ENCODE peak calls at places on chromosomes 1 and 21, in ten cellular contexts. One of them, this sample, is unnamed.

GRCh38 chr1:70893381-70893780 is 154.2 kb downstream of the PTGER3 start:
- DNase-seq in naive thymus-derived CD4-positive, alpha-beta T cell: no peak
- DNase-seq in pancreas: no peak
- DNase-seq in neuronal stem cell: no peak
- DNase-seq in RWPE2: no peak
- DNase-seq in H1: no peak
- DNase-seq in aorta: no peak
- DNase-seq in transverse colon: no peak
- DNase-seq in uterus: no peak
- DNase-seq in suprapubic skin: no peak
- DNase-seq in this sample: no peak

GRCh38 chr1:22777658-22778057 is 67.0 kb downstream of the EPHB2 start:
- DNase-seq in naive thymus-derived CD4-positive, alpha-beta T cell: no peak
- DNase-seq in pancreas: no peak
- DNase-seq in neuronal stem cell: no peak
- DNase-seq in RWPE2: no peak
- DNase-seq in H1: no peak
- DNase-seq in aorta: no peak
- DNase-seq in transverse colon: no peak
- DNase-seq in uterus: no peak
- DNase-seq in suprapubic skin: no peak
- DNase-seq in this sample: no peak

GRCh38 chr1:61403863-61404615 is 320.9 kb downstream of the TM2D1 start:
- DNase-seq in naive thymus-derived CD4-positive, alpha-beta T cell: no peak
- DNase-seq in pancreas: no peak
- DNase-seq in neuronal stem cell: no peak
- DNase-seq in RWPE2: no peak
- DNase-seq in H1: no peak
- DNase-seq in aorta: no peak
- DNase-seq in transverse colon: no peak
- DNase-seq in uterus: no peak
- DNase-seq in suprapubic skin: no peak
- DNase-seq in this sample: no peak

GRCh38 chr1:59669752-59670312 is 144.9 kb upstream of the HOOK1 start:
- DNase-seq in naive thymus-derived CD4-positive, alpha-beta T cell: no peak
- DNase-seq in pancreas: no peak
- DNase-seq in neuronal stem cell: peak; percentile 78
- DNase-seq in RWPE2: no peak
- DNase-seq in H1: peak; percentile 63
- DNase-seq in aorta: peak; percentile 70
- DNase-seq in transverse colon: no peak
- DNase-seq in uterus: peak; percentile 75
- DNase-seq in suprapubic skin: no peak
- DNase-seq in this sample: peak; percentile 95

GRCh38 chr1:43605761-43606160 is 44.2 kb upstream of the KDM4A start:
- DNase-seq in naive thymus-derived CD4-positive, alpha-beta T cell: no peak
- DNase-seq in pancreas: no peak
- DNase-seq in neuronal stem cell: no peak
- DNase-seq in RWPE2: no peak
- DNase-seq in H1: no peak
- DNase-seq in aorta: no peak
- DNase-seq in transverse colon: no peak
- DNase-seq in uterus: no peak
- DNase-seq in suprapubic skin: no peak
- DNase-seq in this sample: no peak

GRCh38 chr21:15592271-15592860 is 137.4 kb upstream of the USP25 start:
- DNase-seq in naive thymus-derived CD4-positive, alpha-beta T cell: no peak
- DNase-seq in pancreas: no peak
- DNase-seq in neuronal stem cell: peak; percentile 36
- DNase-seq in RWPE2: no peak
- DNase-seq in H1: no peak
- DNase-seq in aorta: no peak
- DNase-seq in transverse colon: no peak
- DNase-seq in uterus: no peak
- DNase-seq in suprapubic skin: no peak
- DNase-seq in this sample: peak; percentile 12

GRCh38 chr1:4585216-4585615 is 69.2 kb upstream of the AJAP1 start:
- DNase-seq in naive thymus-derived CD4-positive, alpha-beta T cell: peak; percentile 21
- DNase-seq in pancreas: peak; percentile 11
- DNase-seq in neuronal stem cell: peak; percentile 31
- DNase-seq in RWPE2: no peak
- DNase-seq in H1: no peak
- DNase-seq in aorta: no peak
- DNase-seq in transverse colon: no peak
- DNase-seq in uterus: no peak
- DNase-seq in suprapubic skin: no peak
- DNase-seq in this sample: peak; percentile 55

GRCh38 chr1:110538082-110538481 is 19.1 kb upstream of the KCNA10 start:
- DNase-seq in naive thymus-derived CD4-positive, alpha-beta T cell: no peak
- DNase-seq in pancreas: no peak
- DNase-seq in neuronal stem cell: no peak
- DNase-seq in RWPE2: no peak
- DNase-seq in H1: no peak
- DNase-seq in aorta: no peak
- DNase-seq in transverse colon: no peak
- DNase-seq in uterus: no peak
- DNase-seq in suprapubic skin: no peak
- DNase-seq in this sample: no peak

GRCh38 chr1:225441314-225442119 is 13.7 kb upstream of the LBR start:
- DNase-seq in naive thymus-derived CD4-positive, alpha-beta T cell: no peak
- DNase-seq in pancreas: peak; percentile 59
- DNase-seq in neuronal stem cell: no peak
- DNase-seq in RWPE2: no peak
- DNase-seq in H1: no peak
- DNase-seq in aorta: no peak
- DNase-seq in transverse colon: peak; percentile 80
- DNase-seq in uterus: no peak
- DNase-seq in suprapubic skin: peak; percentile 43
- DNase-seq in this sample: no peak

GRCh38 chr1:206430031-206430983 is 40.0 kb upstream of the IKBKE start:
- DNase-seq in naive thymus-derived CD4-positive, alpha-beta T cell: no peak
- DNase-seq in pancreas: no peak
- DNase-seq in neuronal stem cell: no peak
- DNase-seq in RWPE2: no peak
- DNase-seq in H1: no peak
- DNase-seq in aorta: no peak
- DNase-seq in transverse colon: no peak
- DNase-seq in uterus: no peak
- DNase-seq in suprapubic skin: no peak
- DNase-seq in this sample: no peak

GRCh38 chr1:79259390-79260336 is 253.1 kb upstream of the ADGRL4 start:
- DNase-seq in naive thymus-derived CD4-positive, alpha-beta T cell: no peak
- DNase-seq in pancreas: no peak
- DNase-seq in neuronal stem cell: no peak
- DNase-seq in RWPE2: no peak
- DNase-seq in H1: no peak
- DNase-seq in aorta: no peak
- DNase-seq in transverse colon: no peak
- DNase-seq in uterus: no peak
- DNase-seq in suprapubic skin: no peak
- DNase-seq in this sample: no peak

GRCh38 chr21:37503848-37504467 is 137.4 kb downstream of the DYRK1A start:
- DNase-seq in naive thymus-derived CD4-positive, alpha-beta T cell: no peak
- DNase-seq in pancreas: no peak
- DNase-seq in neuronal stem cell: no peak
- DNase-seq in RWPE2: no peak
- DNase-seq in H1: no peak
- DNase-seq in aorta: no peak
- DNase-seq in transverse colon: no peak
- DNase-seq in uterus: no peak
- DNase-seq in suprapubic skin: no peak
- DNase-seq in this sample: no peak

GRCh38 chr1:230681599-230681998 is 32.3 kb downstream of the AGT start:
- DNase-seq in naive thymus-derived CD4-positive, alpha-beta T cell: no peak
- DNase-seq in pancreas: peak; percentile 45
- DNase-seq in neuronal stem cell: no peak
- DNase-seq in RWPE2: no peak
- DNase-seq in H1: no peak
- DNase-seq in aorta: no peak
- DNase-seq in transverse colon: no peak
- DNase-seq in uterus: no peak
- DNase-seq in suprapubic skin: no peak
- DNase-seq in this sample: no peak

GRCh38 chr21:15301014-15301413 is 236.2 kb upstream of the NRIP1 start:
- DNase-seq in naive thymus-derived CD4-positive, alpha-beta T cell: no peak
- DNase-seq in pancreas: no peak
- DNase-seq in neuronal stem cell: peak; percentile 15
- DNase-seq in RWPE2: no peak
- DNase-seq in H1: no peak
- DNase-seq in aorta: no peak
- DNase-seq in transverse colon: no peak
- DNase-seq in uterus: no peak
- DNase-seq in suprapubic skin: no peak
- DNase-seq in this sample: no peak

GRCh38 chr1:151908228-151908691 is 1.1 kb downstream of the THEM4 start:
- DNase-seq in naive thymus-derived CD4-positive, alpha-beta T cell: no peak
- DNase-seq in pancreas: no peak
- DNase-seq in neuronal stem cell: no peak
- DNase-seq in RWPE2: no peak
- DNase-seq in H1: no peak
- DNase-seq in aorta: no peak
- DNase-seq in transverse colon: no peak
- DNase-seq in uterus: no peak
- DNase-seq in suprapubic skin: no peak
- DNase-seq in this sample: peak; percentile 13

GRCh38 chr1:41385398-41386189 is 24.4 kb downstream of the FOXO6 start:
- DNase-seq in naive thymus-derived CD4-positive, alpha-beta T cell: no peak
- DNase-seq in pancreas: no peak
- DNase-seq in neuronal stem cell: no peak
- DNase-seq in RWPE2: no peak
- DNase-seq in H1: no peak
- DNase-seq in aorta: no peak
- DNase-seq in transverse colon: no peak
- DNase-seq in uterus: no peak
- DNase-seq in suprapubic skin: no peak
- DNase-seq in this sample: no peak

DNA sequence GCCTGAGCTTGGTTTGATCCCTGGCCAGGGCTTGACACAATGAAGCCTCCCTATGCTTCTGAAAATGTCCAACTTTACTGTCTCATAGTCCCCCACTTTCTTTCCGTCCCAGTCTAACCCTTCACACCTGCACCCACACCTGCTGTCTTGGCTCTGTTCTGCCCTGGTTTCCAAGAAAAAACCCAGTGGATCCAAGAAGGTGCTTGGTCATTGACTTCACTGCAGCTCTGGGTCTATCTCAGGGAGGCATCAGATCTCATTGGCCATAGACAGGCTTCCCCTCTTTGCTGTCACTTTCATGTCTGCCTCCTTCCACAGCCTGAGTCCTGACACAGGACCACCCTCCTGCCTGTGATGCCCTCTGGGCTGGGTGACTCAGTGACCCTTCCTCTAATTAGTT is 37.8 kb upstream of the ETV3 start:
- DNase-seq in naive thymus-derived CD4-positive, alpha-beta T cell: no peak
- DNase-seq in pancreas: no peak
- DNase-seq in neuronal stem cell: no peak
- DNase-seq in RWPE2: no peak
- DNase-seq in H1: no peak
- DNase-seq in aorta: no peak
- DNase-seq in transverse colon: no peak
- DNase-seq in uterus: no peak
- DNase-seq in suprapubic skin: no peak
- DNase-seq in this sample: no peak
- H3K27me3 ChIP-seq in naive thymus-derived CD4-positive, alpha-beta T cell: no peaks in the 10 kb centered on the region
- H3K27me3 ChIP-seq in pancreas: no peaks in the 10 kb centered on the region
- H3K27me3 ChIP-seq in neuronal stem cell: no peaks in the 10 kb centered on the region
- H3K27me3 ChIP-seq in RWPE2: no peaks in the 10 kb centered on the region
- H3K27me3 ChIP-seq in H1: no peaks in the 10 kb centered on the region
- H3K27me3 ChIP-seq in aorta: no peaks in the 10 kb centered on the region
- H3K27me3 ChIP-seq in transverse colon: no peaks in the 10 kb centered on the region
- H3K27me3 ChIP-seq in uterus: no peaks in the 10 kb centered on the region
- H3K27me3 ChIP-seq in suprapubic skin: no peaks in the 10 kb centered on the region
- H3K27me3 ChIP-seq in this sample: peaks cover 6% of the 10 kb centered on the region

GRCh38 chr21:33025106-33025470 is 647 bp upstream of the OLIG2 start:
- DNase-seq in naive thymus-derived CD4-positive, alpha-beta T cell: no peak
- DNase-seq in pancreas: no peak
- DNase-seq in neuronal stem cell: no peak
- DNase-seq in RWPE2: no peak
- DNase-seq in H1: no peak
- DNase-seq in aorta: no peak
- DNase-seq in transverse colon: no peak
- DNase-seq in uterus: no peak
- DNase-seq in suprapubic skin: no peak
- DNase-seq in this sample: no peak
- H3K4me3 ChIP-seq in naive thymus-derived CD4-positive, alpha-beta T cell: no peak overlapping the region
- H3K4me3 ChIP-seq in pancreas: no peak overlapping the region
- H3K4me3 ChIP-seq in neuronal stem cell: peak overlapping the region; percentile 48
- H3K4me3 ChIP-seq in RWPE2: no peak overlapping the region
- H3K4me3 ChIP-seq in H1: peak overlapping the region; percentile 54
- H3K4me3 ChIP-seq in aorta: no peak overlapping the region
- H3K4me3 ChIP-seq in transverse colon: no peak overlapping the region
- H3K4me3 ChIP-seq in uterus: no peak overlapping the region
- H3K4me3 ChIP-seq in suprapubic skin: no peak overlapping the region
- H3K4me3 ChIP-seq in this sample: peak overlapping the region; percentile 45

GRCh38 chr1:1621682-1622577 is 6.6 kb downstream of the MIB2 start:
- DNase-seq in naive thymus-derived CD4-positive, alpha-beta T cell: no peak
- DNase-seq in pancreas: no peak
- DNase-seq in neuronal stem cell: no peak
- DNase-seq in RWPE2: no peak
- DNase-seq in H1: no peak
- DNase-seq in aorta: peak; percentile 48
- DNase-seq in transverse colon: no peak
- DNase-seq in uterus: no peak
- DNase-seq in suprapubic skin: no peak
- DNase-seq in this sample: no peak
- H3K27me3 ChIP-seq in naive thymus-derived CD4-positive, alpha-beta T cell: no peaks in the 10 kb centered on the region
- H3K27me3 ChIP-seq in pancreas: no peaks in the 10 kb centered on the region
- H3K27me3 ChIP-seq in neuronal stem cell: no peaks in the 10 kb centered on the region
- H3K27me3 ChIP-seq in RWPE2: no peaks in the 10 kb centered on the region
- H3K27me3 ChIP-seq in H1: no peaks in the 10 kb centered on the region
- H3K27me3 ChIP-seq in aorta: no peaks in the 10 kb centered on the region
- H3K27me3 ChIP-seq in transverse colon: no peaks in the 10 kb centered on the region
- H3K27me3 ChIP-seq in uterus: no peaks in the 10 kb centered on the region
- H3K27me3 ChIP-seq in suprapubic skin: no peaks in the 10 kb centered on the region
- H3K27me3 ChIP-seq in this sample: no peaks in the 10 kb centered on the region

DNA sequence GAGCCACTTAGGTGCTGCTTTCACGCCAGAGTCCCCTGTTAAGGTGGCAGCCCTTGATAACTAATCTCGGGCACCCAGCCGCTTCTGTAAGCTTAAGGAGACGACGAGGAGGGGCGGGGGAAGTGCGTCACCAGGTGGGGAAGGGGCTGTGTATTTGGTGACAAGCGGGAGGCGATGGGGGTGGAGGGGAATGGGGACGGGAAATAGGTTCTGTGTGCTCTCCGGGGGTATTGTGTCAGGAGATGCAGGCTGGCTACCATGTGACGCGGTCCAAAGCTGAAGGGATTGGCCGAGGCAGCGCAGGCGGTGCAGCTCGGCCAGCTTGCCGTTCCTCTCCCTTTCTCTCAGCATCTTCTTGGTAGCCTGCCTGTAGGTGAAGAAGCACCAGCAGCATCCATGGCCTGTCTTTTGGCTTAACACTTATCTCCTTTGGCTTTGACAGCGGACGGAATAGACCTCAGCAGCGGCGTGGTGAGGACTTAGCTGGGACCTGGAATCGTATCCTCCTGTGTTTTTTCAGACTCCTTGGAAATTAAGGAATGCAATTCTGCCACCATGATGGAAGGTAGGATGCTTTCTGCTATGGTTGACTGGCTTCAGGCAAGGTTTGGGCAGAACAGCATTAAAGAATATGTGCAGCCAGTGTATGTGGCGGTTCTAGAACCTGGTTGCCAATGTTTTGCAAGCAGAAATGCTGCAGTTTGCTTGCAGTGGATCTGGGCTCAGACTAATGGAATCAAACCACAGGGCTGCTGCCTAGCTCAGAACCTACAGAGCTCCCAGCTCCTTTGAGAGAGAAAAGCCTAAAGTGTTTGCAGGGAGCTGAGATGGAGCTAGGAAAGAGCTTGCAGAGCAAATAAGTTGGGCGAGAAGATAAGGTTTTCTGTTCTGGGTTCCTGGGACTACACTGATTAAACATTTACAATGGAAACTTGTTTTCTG is at the start of gene SGIP1:
- DNase-seq in naive thymus-derived CD4-positive, alpha-beta T cell: no peak
- DNase-seq in pancreas: peak; percentile 7
- DNase-seq in neuronal stem cell: peak; percentile 48
- DNase-seq in RWPE2: no peak
- DNase-seq in H1: no peak
- DNase-seq in aorta: peak; percentile 81
- DNase-seq in transverse colon: peak; percentile 18
- DNase-seq in uterus: peak; percentile 64
- DNase-seq in suprapubic skin: no peak
- DNase-seq in this sample: peak; percentile 15
- H3K4me3 ChIP-seq in naive thymus-derived CD4-positive, alpha-beta T cell: peak within 1 kb of the TSS; percentile 55
- H3K4me3 ChIP-seq in pancreas: peak within 1 kb of the TSS; percentile 2
- H3K4me3 ChIP-seq in neuronal stem cell: peak within 1 kb of the TSS; percentile 28
- H3K4me3 ChIP-seq in RWPE2: peak within 1 kb of the TSS; percentile 6
- H3K4me3 ChIP-seq in H1: peak within 1 kb of the TSS; percentile 57
- H3K4me3 ChIP-seq in aorta: peak within 1 kb of the TSS; percentile 55
- H3K4me3 ChIP-seq in transverse colon: peak within 1 kb of the TSS; percentile 43
- H3K4me3 ChIP-seq in uterus: peak within 1 kb of the TSS; percentile 36
- H3K4me3 ChIP-seq in suprapubic skin: peak within 1 kb of the TSS; percentile 41
- H3K4me3 ChIP-seq in this sample: no peak within 1 kb of the TSS